ENCODE peak calls at places on chromosome 10, in nine cellular contexts. D is neuronal stem cell, C is ELF-1, J is amygdala, X is PC-9, G is K562, B is GM23338, O is AG09309, Y is CMK. M is an unnamed sample.

GRCh38 chr10:32273326-32273725 is 73.6 kb downstream of the EPC1 start:
- DNase-seq in D (no peak), C (no peak), J (no peak), X (no peak), G (no peak), B (no peak), O (no peak), Y (no peak), M (no peak)

GRCh38 chr10:112763916-112764520 is 186.0 kb upstream of the TCF7L2 start:
- DNase-seq in D (no peak), C (no peak), J (no peak), X (no peak), G (no peak), B (no peak), O (peak; percentile 84), Y (no peak), M (no peak)

GRCh38 chr10:15168296-15168780 is at the start of gene NMT2:
- DNase-seq in D (peak; percentile 91), C (peak; percentile 89), J (peak; percentile 92), X (peak; percentile 62), G (peak; percentile 58), B (peak; percentile 85), O (no peak), Y (peak; percentile 41), M (no peak)

GRCh38 chr10:35135861-35136260 is 9.2 kb downstream of the CREM start:
- DNase-seq in D (no peak), C (no peak), J (no peak), X (no peak), G (no peak), B (no peak), O (no peak), Y (no peak), M (no peak)

GRCh38 chr10:108095932-108096925 is 931.7 kb upstream of the SORCS1 start:
- DNase-seq in D (no peak), C (no peak), J (no peak), X (no peak), G (no peak), B (no peak), O (no peak), Y (no peak), M (no peak)

GRCh38 chr10:113983552-113983951 is 60.1 kb upstream of the ADRB1 start:
- DNase-seq in D (no peak), C (no peak), J (no peak), X (no peak), G (no peak), B (no peak), O (no peak), Y (no peak), M (no peak)

GRCh38 chr10:62653254-62653653 is 151.3 kb upstream of the ADO start:
- DNase-seq in D (no peak), C (no peak), J (no peak), X (no peak), G (no peak), B (no peak), O (no peak), Y (no peak), M (no peak)

GRCh38 chr10:85919358-85920022 is 447.1 kb downstream of the GRID1 start:
- DNase-seq in D (no peak), C (peak; percentile 6), J (no peak), X (no peak), G (no peak), B (no peak), O (no peak), Y (no peak), M (no peak)

GRCh38 chr10:99661370-99661749 is 2.1 kb downstream of the ENTPD7 start:
- DNase-seq in D (no peak), C (no peak), J (no peak), X (peak; percentile 85), G (no peak), B (no peak), O (peak; percentile 81), Y (no peak), M (no peak)

GRCh38 chr10:122291739-122292138 is 20.6 kb downstream of the BTBD16 start:
- DNase-seq in D (no peak), C (no peak), J (no peak), X (no peak), G (no peak), B (no peak), O (no peak), Y (no peak), M (no peak)

GRCh38 chr10:91759581-91759986 is 38.6 kb upstream of the TNKS2 start:
- DNase-seq in D (no peak), C (no peak), J (no peak), X (no peak), G (no peak), B (no peak), O (no peak), Y (no peak), M (no peak)

GRCh38 chr10:5659702-5660528 is 6.5 kb downstream of the ASB13 start:
- DNase-seq in D (no peak), C (peak; percentile 36), J (no peak), X (peak; percentile 89), G (peak; percentile 42), B (peak; percentile 20), O (no peak), Y (no peak), M (no peak)

GRCh38 chr10:98438715-98439114 is 8.0 kb downstream of the HPS1 start:
- DNase-seq in D (no peak), C (peak; percentile 18), J (no peak), X (no peak), G (no peak), B (no peak), O (no peak), Y (no peak), M (no peak)

GRCh38 chr10:30028006-30028441 is 31.4 kb downstream of the JCAD start:
- DNase-seq in D (no peak), C (no peak), J (no peak), X (no peak), G (no peak), B (no peak), O (no peak), Y (peak; percentile 55), M (no peak)

GRCh38 chr10:91690412-91690811 is 57.5 kb upstream of the PPP1R3C start:
- DNase-seq in D (no peak), C (no peak), J (no peak), X (no peak), G (no peak), B (no peak), O (no peak), Y (no peak), M (no peak)

GRCh38 chr10:113087082-113088029 is 137.3 kb downstream of the TCF7L2 start:
- DNase-seq in D (no peak), C (peak; percentile 94), J (no peak), X (peak; percentile 97), G (peak; percentile 64), B (peak; percentile 62), O (peak; percentile 99), Y (no peak), M (no peak)

GRCh38 chr10:94487575-94487974 is 58.0 kb upstream of the HELLS start:
- DNase-seq in D (no peak), C (no peak), J (no peak), X (no peak), G (no peak), B (no peak), O (no peak), Y (no peak), M (no peak)

GRCh38 chr10:35372329-35372728 is 36.0 kb downstream of the CCNY start:
- DNase-seq in D (no peak), C (no peak), J (no peak), X (no peak), G (no peak), B (no peak), O (no peak), Y (no peak), M (no peak)

GRCh38 chr10:24723788-24724380 is at the start of gene ARHGAP21:
- DNase-seq in D (peak; percentile 55), C (peak; percentile 54), J (peak; percentile 65), X (no peak), G (peak; percentile 68), B (peak; percentile 63), O (no peak), Y (peak; percentile 21), M (no peak)

GRCh38 chr10:12542271-12542670 is 192.9 kb downstream of the CAMK1D start:
- DNase-seq in D (no peak), C (no peak), J (no peak), X (no peak), G (no peak), B (no peak), O (no peak), Y (no peak), M (no peak)

GRCh38 chr10:1187151-1187854 is 131.1 kb downstream of the WDR37 start:
- DNase-seq in D (no peak), C (no peak), J (peak; percentile 87), X (no peak), G (no peak), B (no peak), O (no peak), Y (no peak), M (no peak)

GRCh38 chr10:116271593-116272496 is 1.2 kb downstream of the GFRA1 start:
- DNase-seq in D (peak; percentile 31), C (peak; percentile 29), J (no peak), X (no peak), G (no peak), B (peak; percentile 62), O (no peak), Y (no peak), M (peak; percentile 45)

GRCh38 chr10:43338117-43338516 is 33.3 kb upstream of the FXYD4 start:
- DNase-seq in D (no peak), C (peak; percentile 61), J (no peak), X (no peak), G (no peak), B (peak; percentile 54), O (no peak), Y (no peak), M (no peak)

GRCh38 chr10:132662186-132662920 is 123.6 kb downstream of the NKX6-2 start:
- DNase-seq in D (no peak), C (no peak), J (no peak), X (no peak), G (no peak), B (no peak), O (no peak), Y (no peak), M (no peak)

GRCh38 chr10:129605986-129606518 is 139.0 kb downstream of the MGMT start:
- DNase-seq in D (no peak), C (no peak), J (no peak), X (no peak), G (no peak), B (no peak), O (no peak), Y (no peak), M (no peak)

GRCh38 chr10:126208736-126209317 is 179.4 kb downstream of the ADAM12 start:
- DNase-seq in D (no peak), C (no peak), J (no peak), X (no peak), G (no peak), B (no peak), O (no peak), Y (no peak), M (no peak)

GRCh38 chr10:103265712-103266329 is 11.1 kb upstream of the INA start:
- DNase-seq in D (peak; percentile 76), C (peak; percentile 64), J (peak; percentile 9), X (no peak), G (peak; percentile 22), B (peak; percentile 93), O (no peak), Y (peak; percentile 25), M (peak; percentile 85)

GRCh38 chr10:124025638-124026336 is 67.6 kb downstream of the CHST15 start:
- DNase-seq in D (no peak), C (peak; percentile 64), J (no peak), X (no peak), G (peak; percentile 12), B (peak; percentile 25), O (no peak), Y (no peak), M (no peak)

GRCh38 chr10:31749293-31749692 is 179.3 kb downstream of the ARHGAP12 start:
- DNase-seq in D (no peak), C (no peak), J (no peak), X (no peak), G (no peak), B (no peak), O (no peak), Y (no peak), M (no peak)

GRCh38 chr10:60521974-60522405 is 132.3 kb upstream of the ANK3 start:
- DNase-seq in D (no peak), C (peak; percentile 5), J (no peak), X (no peak), G (no peak), B (peak; percentile 50), O (peak; percentile 73), Y (no peak), M (peak; percentile 4)

GRCh38 chr10:93827035-93827804 is 66.6 kb upstream of the SLC35G1 start:
- DNase-seq in D (no peak), C (no peak), J (no peak), X (no peak), G (no peak), B (no peak), O (no peak), Y (no peak), M (no peak)